ENCODE peak calls at places on chromosomes 6 and 20, in eight cellular contexts. One of them, this sample, is unnamed.

GRCh38 chr6:123091896-123092271 is 95.8 kb downstream of the CLVS2 start:
- DNase-seq in H1: no peak
- DNase-seq in mammary epithelial cell: no peak
- DNase-seq in BE2C: no peak
- DNase-seq in trophoblast cell: no peak
- DNase-seq in pancreas: no peak
- DNase-seq in tibial nerve: no peak
- DNase-seq in A549: no peak
- DNase-seq in this sample: no peak

GRCh38 chr20:59018817-59019216 is 412 bp upstream of the TUBB1 start:
- DNase-seq in H1: no peak
- DNase-seq in mammary epithelial cell: no peak
- DNase-seq in BE2C: no peak
- DNase-seq in trophoblast cell: no peak
- DNase-seq in pancreas: peak; percentile 21
- DNase-seq in tibial nerve: no peak
- DNase-seq in A549: no peak
- DNase-seq in this sample: no peak

GRCh38 chr6:1382331-1382882 is 7.0 kb upstream of the FOXF2 start:
- DNase-seq in H1: no peak
- DNase-seq in mammary epithelial cell: no peak
- DNase-seq in BE2C: no peak
- DNase-seq in trophoblast cell: no peak
- DNase-seq in pancreas: no peak
- DNase-seq in tibial nerve: no peak
- DNase-seq in A549: no peak
- DNase-seq in this sample: no peak

GRCh38 chr6:131015630-131016263 is 47.3 kb downstream of the EPB41L2 start:
- DNase-seq in H1: no peak
- DNase-seq in mammary epithelial cell: peak; percentile 8
- DNase-seq in BE2C: no peak
- DNase-seq in trophoblast cell: no peak
- DNase-seq in pancreas: no peak
- DNase-seq in tibial nerve: no peak
- DNase-seq in A549: no peak
- DNase-seq in this sample: no peak

GRCh38 chr6:17584241-17584803 is 15.8 kb upstream of the FAM8A1 start:
- DNase-seq in H1: no peak
- DNase-seq in mammary epithelial cell: peak; percentile 58
- DNase-seq in BE2C: peak; percentile 23
- DNase-seq in trophoblast cell: peak; percentile 72
- DNase-seq in pancreas: no peak
- DNase-seq in tibial nerve: no peak
- DNase-seq in A549: peak; percentile 68
- DNase-seq in this sample: peak; percentile 67

GRCh38 chr6:32785781-32786533 is 22.6 kb upstream of the HLA-DQB2 start:
- DNase-seq in H1: no peak
- DNase-seq in mammary epithelial cell: peak; percentile 57
- DNase-seq in BE2C: peak; percentile 31
- DNase-seq in trophoblast cell: peak; percentile 77
- DNase-seq in pancreas: no peak
- DNase-seq in tibial nerve: no peak
- DNase-seq in A549: peak; percentile 46
- DNase-seq in this sample: peak; percentile 28

GRCh38 chr6:157669747-157670216 is 153.3 kb upstream of the SNX9 start:
- DNase-seq in H1: peak; percentile 15
- DNase-seq in mammary epithelial cell: peak; percentile 56
- DNase-seq in BE2C: peak; percentile 73
- DNase-seq in trophoblast cell: peak; percentile 73
- DNase-seq in pancreas: no peak
- DNase-seq in tibial nerve: peak; percentile 78
- DNase-seq in A549: peak; percentile 27
- DNase-seq in this sample: peak; percentile 24

GRCh38 chr6:145507251-145507650 is 228.1 kb downstream of the EPM2A start:
- DNase-seq in H1: no peak
- DNase-seq in mammary epithelial cell: peak; percentile 54
- DNase-seq in BE2C: no peak
- DNase-seq in trophoblast cell: no peak
- DNase-seq in pancreas: no peak
- DNase-seq in tibial nerve: no peak
- DNase-seq in A549: no peak
- DNase-seq in this sample: no peak

GRCh38 chr6:83976871-83977270 is 56.7 kb upstream of the MRAP2 start:
- DNase-seq in H1: no peak
- DNase-seq in mammary epithelial cell: peak; percentile 16
- DNase-seq in BE2C: no peak
- DNase-seq in trophoblast cell: no peak
- DNase-seq in pancreas: no peak
- DNase-seq in tibial nerve: no peak
- DNase-seq in A549: no peak
- DNase-seq in this sample: no peak

GRCh38 chr20:14538433-14538832 is 201.0 kb upstream of the FLRT3 start:
- DNase-seq in H1: no peak
- DNase-seq in mammary epithelial cell: no peak
- DNase-seq in BE2C: no peak
- DNase-seq in trophoblast cell: no peak
- DNase-seq in pancreas: no peak
- DNase-seq in tibial nerve: no peak
- DNase-seq in A549: no peak
- DNase-seq in this sample: no peak

GRCh38 chr6:133707456-133707855 is 181.5 kb upstream of the TCF21 start:
- DNase-seq in H1: no peak
- DNase-seq in mammary epithelial cell: peak; percentile 74
- DNase-seq in BE2C: no peak
- DNase-seq in trophoblast cell: no peak
- DNase-seq in pancreas: no peak
- DNase-seq in tibial nerve: no peak
- DNase-seq in A549: no peak
- DNase-seq in this sample: no peak

GRCh38 chr6:25250878-25251277 is 28.3 kb upstream of the CARMIL1 start:
- DNase-seq in H1: no peak
- DNase-seq in mammary epithelial cell: peak; percentile 97
- DNase-seq in BE2C: no peak
- DNase-seq in trophoblast cell: no peak
- DNase-seq in pancreas: no peak
- DNase-seq in tibial nerve: no peak
- DNase-seq in A549: peak; percentile 3
- DNase-seq in this sample: no peak

GRCh38 chr6:3231213-3232016 is 4.0 kb upstream of the TUBB2B start:
- DNase-seq in H1: no peak
- DNase-seq in mammary epithelial cell: peak; percentile 60
- DNase-seq in BE2C: peak; percentile 91
- DNase-seq in trophoblast cell: peak; percentile 20
- DNase-seq in pancreas: peak; percentile 86
- DNase-seq in tibial nerve: peak; percentile 46
- DNase-seq in A549: peak; percentile 85
- DNase-seq in this sample: no peak

GRCh38 chr6:111872521-111873177 is 603 bp downstream of the FYN start:
- DNase-seq in H1: no peak
- DNase-seq in mammary epithelial cell: no peak
- DNase-seq in BE2C: peak; percentile 62
- DNase-seq in trophoblast cell: no peak
- DNase-seq in pancreas: peak; percentile 31
- DNase-seq in tibial nerve: peak; percentile 24
- DNase-seq in A549: no peak
- DNase-seq in this sample: peak; percentile 56

GRCh38 chr6:142570221-142570671 is 268.4 kb downstream of the ADGRG6 start:
- DNase-seq in H1: no peak
- DNase-seq in mammary epithelial cell: peak; percentile 85
- DNase-seq in BE2C: no peak
- DNase-seq in trophoblast cell: peak; percentile 44
- DNase-seq in pancreas: no peak
- DNase-seq in tibial nerve: no peak
- DNase-seq in A549: no peak
- DNase-seq in this sample: no peak

GRCh38 chr6:108592371-108593337 is 31.9 kb downstream of the FOXO3 start:
- DNase-seq in H1: no peak
- DNase-seq in mammary epithelial cell: peak; percentile 85
- DNase-seq in BE2C: no peak
- DNase-seq in trophoblast cell: peak; percentile 64
- DNase-seq in pancreas: no peak
- DNase-seq in tibial nerve: no peak
- DNase-seq in A549: no peak
- DNase-seq in this sample: peak; percentile 37

GRCh38 chr6:13421425-13422057 is 65.9 kb downstream of the GFOD1 start:
- DNase-seq in H1: no peak
- DNase-seq in mammary epithelial cell: no peak
- DNase-seq in BE2C: no peak
- DNase-seq in trophoblast cell: no peak
- DNase-seq in pancreas: no peak
- DNase-seq in tibial nerve: no peak
- DNase-seq in A549: no peak
- DNase-seq in this sample: no peak

GRCh38 chr20:56234110-56234509 is 14.4 kb upstream of the MC3R start:
- DNase-seq in H1: no peak
- DNase-seq in mammary epithelial cell: no peak
- DNase-seq in BE2C: no peak
- DNase-seq in trophoblast cell: no peak
- DNase-seq in pancreas: no peak
- DNase-seq in tibial nerve: no peak
- DNase-seq in A549: no peak
- DNase-seq in this sample: no peak

DNA sequence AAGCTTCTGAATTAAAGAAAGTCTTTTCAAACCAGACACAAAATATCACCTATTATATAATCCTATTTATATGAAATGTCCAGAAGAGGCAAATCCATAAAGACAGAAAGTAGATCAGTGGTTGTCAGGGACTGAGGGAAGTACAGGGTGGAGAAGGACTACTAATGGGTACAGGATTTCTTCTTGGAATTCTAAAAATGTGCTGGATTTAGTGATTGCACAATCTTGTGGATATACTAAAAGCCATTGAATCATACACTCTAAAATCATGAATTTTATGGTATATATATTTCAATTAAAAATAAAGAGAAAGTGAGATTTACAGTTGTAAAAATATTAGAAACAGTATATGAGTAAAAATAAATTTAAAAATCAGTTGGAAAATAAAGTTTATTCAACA is 18.7 kb upstream of the MC3R start:
- DNase-seq in H1: no peak
- DNase-seq in mammary epithelial cell: no peak
- DNase-seq in BE2C: no peak
- DNase-seq in trophoblast cell: peak; percentile 23
- DNase-seq in pancreas: no peak
- DNase-seq in tibial nerve: no peak
- DNase-seq in A549: no peak
- DNase-seq in this sample: no peak
- H3K9me3 ChIP-seq in H1: peaks cover 76% of the 10 kb centered on the region
- H3K9me3 ChIP-seq in mammary epithelial cell: peaks cover 8% of the 10 kb centered on the region
- H3K9me3 ChIP-seq in BE2C: no peaks in the 10 kb centered on the region
- H3K9me3 ChIP-seq in trophoblast cell: peaks cover 8% of the 10 kb centered on the region
- H3K9me3 ChIP-seq in pancreas: no peaks in the 10 kb centered on the region
- H3K9me3 ChIP-seq in tibial nerve: no peaks in the 10 kb centered on the region
- H3K9me3 ChIP-seq in A549: peaks cover 6% of the 10 kb centered on the region
- H3K9me3 ChIP-seq in this sample: no peaks in the 10 kb centered on the region

DNA sequence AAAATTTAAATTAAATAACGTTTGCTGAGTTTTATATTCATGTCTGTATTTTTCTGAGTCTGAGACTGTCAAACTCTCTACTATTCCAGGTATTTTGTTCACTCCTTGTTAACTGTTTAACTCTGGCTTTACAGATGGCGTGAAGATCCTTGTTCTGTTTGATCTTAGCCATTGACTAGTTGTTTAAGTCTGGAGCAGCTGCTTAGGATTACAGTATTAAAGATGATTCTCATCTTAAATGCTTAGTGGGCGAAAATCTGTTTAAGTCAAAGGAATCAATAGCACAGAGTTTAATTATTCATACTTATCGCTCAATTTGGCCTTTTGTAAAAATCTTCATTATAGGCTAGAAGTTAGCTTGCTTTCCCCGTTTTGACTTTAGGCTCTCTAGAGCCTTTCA is 2.4 kb downstream of the PHACTR2 start:
- DNase-seq in H1: no peak
- DNase-seq in mammary epithelial cell: no peak
- DNase-seq in BE2C: no peak
- DNase-seq in trophoblast cell: no peak
- DNase-seq in pancreas: no peak
- DNase-seq in tibial nerve: no peak
- DNase-seq in A549: no peak
- DNase-seq in this sample: no peak
- H3K4me1 ChIP-seq in H1: peaks cover 2% of the 10 kb centered on the region
- H3K4me1 ChIP-seq in mammary epithelial cell: peaks cover 20% of the 10 kb centered on the region
- H3K4me1 ChIP-seq in BE2C: no peaks in the 10 kb centered on the region
- H3K4me1 ChIP-seq in trophoblast cell: peaks cover 3% of the 10 kb centered on the region
- H3K4me1 ChIP-seq in pancreas: no peaks in the 10 kb centered on the region
- H3K4me1 ChIP-seq in tibial nerve: no peaks in the 10 kb centered on the region
- H3K4me1 ChIP-seq in A549: peaks cover 29% of the 10 kb centered on the region
- H3K4me1 ChIP-seq in this sample: peaks cover 8% of the 10 kb centered on the region

GRCh38 chr20:515696-516095 is 27.9 kb downstream of the CSNK2A1 start:
- DNase-seq in H1: no peak
- DNase-seq in mammary epithelial cell: no peak
- DNase-seq in BE2C: no peak
- DNase-seq in trophoblast cell: peak; percentile 71
- DNase-seq in pancreas: no peak
- DNase-seq in tibial nerve: no peak
- DNase-seq in A549: no peak
- DNase-seq in this sample: no peak

GRCh38 chr20:517221-517620 is 26.4 kb downstream of the CSNK2A1 start:
- DNase-seq in H1: no peak
- DNase-seq in mammary epithelial cell: no peak
- DNase-seq in BE2C: no peak
- DNase-seq in trophoblast cell: peak; percentile 49
- DNase-seq in pancreas: no peak
- DNase-seq in tibial nerve: no peak
- DNase-seq in A549: no peak
- DNase-seq in this sample: no peak

GRCh38 chr20:521860-522259 is 21.7 kb downstream of the CSNK2A1 start:
- DNase-seq in H1: no peak
- DNase-seq in mammary epithelial cell: no peak
- DNase-seq in BE2C: no peak
- DNase-seq in trophoblast cell: no peak
- DNase-seq in pancreas: no peak
- DNase-seq in tibial nerve: no peak
- DNase-seq in A549: no peak
- DNase-seq in this sample: no peak

GRCh38 chr20:519999-520398 is 23.6 kb downstream of the CSNK2A1 start:
- DNase-seq in H1: no peak
- DNase-seq in mammary epithelial cell: no peak
- DNase-seq in BE2C: no peak
- DNase-seq in trophoblast cell: no peak
- DNase-seq in pancreas: no peak
- DNase-seq in tibial nerve: no peak
- DNase-seq in A549: no peak
- DNase-seq in this sample: no peak
- H3K9me3 ChIP-seq in H1: no peaks in the 10 kb centered on the region
- H3K9me3 ChIP-seq in mammary epithelial cell: no peaks in the 10 kb centered on the region
- H3K9me3 ChIP-seq in BE2C: no peaks in the 10 kb centered on the region
- H3K9me3 ChIP-seq in trophoblast cell: no peaks in the 10 kb centered on the region
- H3K9me3 ChIP-seq in pancreas: no peaks in the 10 kb centered on the region
- H3K9me3 ChIP-seq in tibial nerve: no peaks in the 10 kb centered on the region
- H3K9me3 ChIP-seq in A549: peaks cover 28% of the 10 kb centered on the region
- H3K9me3 ChIP-seq in this sample: no peaks in the 10 kb centered on the region

DNA sequence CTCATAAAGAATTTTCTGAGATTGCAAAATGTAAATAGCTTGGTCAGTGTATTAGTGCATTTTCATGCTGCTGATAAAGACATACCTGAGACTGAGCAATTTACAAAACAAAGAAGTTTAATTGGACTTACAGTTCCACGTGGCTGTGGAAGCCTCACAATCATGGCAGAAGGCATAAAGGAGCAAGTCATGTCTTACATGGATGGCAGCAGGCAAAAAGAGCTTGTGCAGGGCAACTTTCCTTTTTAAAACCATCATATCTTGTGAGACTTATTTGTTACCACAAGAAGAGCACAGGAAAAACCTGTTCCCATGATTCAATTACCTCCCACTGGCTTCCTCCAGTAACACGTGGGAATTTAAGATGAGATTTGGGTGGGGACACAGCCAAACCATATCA is 112.7 kb upstream of the HDDC2 start:
- DNase-seq in H1: no peak
- DNase-seq in mammary epithelial cell: no peak
- DNase-seq in BE2C: no peak
- DNase-seq in trophoblast cell: peak; percentile 1
- DNase-seq in pancreas: no peak
- DNase-seq in tibial nerve: no peak
- DNase-seq in A549: no peak
- DNase-seq in this sample: no peak
- H3K4me1 ChIP-seq in H1: no peaks in the 10 kb centered on the region
- H3K4me1 ChIP-seq in mammary epithelial cell: no peaks in the 10 kb centered on the region
- H3K4me1 ChIP-seq in BE2C: no peaks in the 10 kb centered on the region
- H3K4me1 ChIP-seq in trophoblast cell: no peaks in the 10 kb centered on the region
- H3K4me1 ChIP-seq in pancreas: no peaks in the 10 kb centered on the region
- H3K4me1 ChIP-seq in tibial nerve: no peaks in the 10 kb centered on the region
- H3K4me1 ChIP-seq in A549: no peaks in the 10 kb centered on the region
- H3K4me1 ChIP-seq in this sample: no peaks in the 10 kb centered on the region